ENCODE peak calls at places on chromosomes 11 and 22, in six cellular contexts. O is naive thymus-derived CD8-positive, alpha-beta T cell; J is activated CD4-positive, alpha-beta T cell treated with anti-CD3 and anti-CD28 coated beads, Interleukin-2, amount 50 U/mL, for 48 hours; F is M059J; K is activated B cell treated with CpG ODN at 0.5 μM for 24 hours; G is cardiac fibroblast. M is an unnamed sample.

GRCh38 chr11:16293204-16293681 is 63.1 kb downstream of the SOX6 start:
- DNase-seq in J (no peak), G (no peak), K (no peak), O (no peak), F (no peak), M (no peak)

GRCh38 chr22:27146871-27147591 is 489.6 kb downstream of the MIAT start:
- DNase-seq in G (no peak), F (peak; percentile 89), K (no peak), J (no peak), O (no peak), M (no peak)

GRCh38 chr11:74018331-74019005 is 9.6 kb upstream of the UCP3 start:
- DNase-seq in F (peak; percentile 90), G (peak; percentile 88), J (no peak), O (no peak), K (no peak), M (no peak)

GRCh38 chr11:120236169-120237107 is 3.5 kb upstream of the POU2F3 start:
- DNase-seq in F (peak; percentile 72), J (no peak), K (no peak), G (peak; percentile 20), O (no peak), M (no peak)

GRCh38 chr11:67311051-67311555 is 7.8 kb downstream of the SSH3 start:
- DNase-seq in G (no peak), J (no peak), K (no peak), O (no peak), F (no peak), M (no peak)

GRCh38 chr11:91742155-91742554 is 482.5 kb upstream of the FAT3 start:
- DNase-seq in G (no peak), F (peak; percentile 59), J (no peak), O (no peak), K (no peak), M (no peak)

GRCh38 chr11:106398396-106399074 is 321.1 kb downstream of the AASDHPPT start:
- DNase-seq in F (peak; percentile 62), G (peak; percentile 64), K (no peak), J (no peak), O (no peak), M (no peak)

GRCh38 chr11:126669416-126669815 is 313.9 kb downstream of the ST3GAL4 start:
- DNase-seq in J (no peak), F (peak; percentile 8), O (no peak), G (no peak), K (no peak), M (no peak)

GRCh38 chr11:116336540-116336939 is 436.2 kb downstream of the BUD13 start:
- DNase-seq in K (no peak), O (no peak), F (no peak), J (no peak), G (no peak), M (no peak)

GRCh38 chr11:86101493-86101892 is 32.6 kb upstream of the PICALM start:
- DNase-seq in K (no peak), O (no peak), F (peak; percentile 81), J (no peak), G (peak; percentile 76), M (no peak)

GRCh38 chr11:132064987-132065620 is 694.7 kb downstream of the NTM start:
- DNase-seq in F (peak; percentile 90), G (peak; percentile 100), J (no peak), K (no peak), O (no peak), M (no peak)

GRCh38 chr11:74683279-74683871 is 47.9 kb downstream of the CHRDL2 start:
- DNase-seq in K (no peak), J (peak; percentile 3), F (no peak), G (no peak), O (no peak), M (no peak)

GRCh38 chr11:35986958-35987357 is 43.1 kb downstream of the LDLRAD3 start:
- DNase-seq in K (no peak), J (no peak), F (peak; percentile 49), O (no peak), G (peak; percentile 19), M (no peak)

GRCh38 chr11:9735236-9735635 is 71.4 kb downstream of the SWAP70 start:
- DNase-seq in F (no peak), O (no peak), J (no peak), K (no peak), G (no peak), M (no peak)

GRCh38 chr11:79525257-79525656 is 84.4 kb upstream of the TENM4 start:
- DNase-seq in F (peak; percentile 3), G (no peak), J (no peak), O (no peak), K (no peak), M (no peak)

GRCh38 chr11:1177771-1178090 is 20.0 kb downstream of the MUC5AC start:
- DNase-seq in K (no peak), G (no peak), F (no peak), O (no peak), J (no peak), M (no peak)

GRCh38 chr11:121341609-121342008 is 49.0 kb downstream of the SC5D start:
- DNase-seq in F (no peak), J (no peak), O (no peak), K (no peak), G (no peak), M (no peak)

GRCh38 chr11:75267171-75267970 is 26.8 kb downstream of the TPBGL start:
- DNase-seq in F (no peak), G (no peak), K (no peak), O (no peak), J (no peak), M (no peak)

GRCh38 chr22:20994128-20994901 is 7.6 kb downstream of the THAP7 start:
- DNase-seq in K (no peak), G (no peak), F (no peak), J (no peak), O (no peak), M (no peak)

GRCh38 chr11:78635814-78636506 is 61.3 kb upstream of the NARS2 start:
- DNase-seq in O (no peak), J (no peak), K (no peak), F (no peak), G (no peak), M (no peak)

GRCh38 chr22:39655736-39656285 is 85.3 kb downstream of the CACNA1I start:
- DNase-seq in J (no peak), O (no peak), F (no peak), K (no peak), G (no peak), M (no peak)

GRCh38 chr11:94897330-94897768 is 76.0 kb downstream of the CWC15 start:
- DNase-seq in O (peak; percentile 25), J (peak; percentile 40), F (peak; percentile 56), G (peak; percentile 70), K (no peak), M (peak; percentile 22)

GRCh38 chr11:118334746-118335145 is 7.8 kb downstream of the CD3D start:
- DNase-seq in K (no peak), G (no peak), J (no peak), F (no peak), O (peak; percentile 40), M (no peak)

GRCh38 chr22:19880786-19881569 is 26.3 kb upstream of the GNB1L start:
- DNase-seq in K (no peak), G (peak; percentile 98), O (no peak), J (no peak), F (peak; percentile 95), M (no peak)

GRCh38 chr11:47881145-47881544 is 33.0 kb upstream of the NUP160 start:
- DNase-seq in K (no peak), J (no peak), G (no peak), F (no peak), O (no peak), M (no peak)

GRCh38 chr11:45089251-45089650 is 57.2 kb upstream of the PRDM11 start:
- DNase-seq in G (peak; percentile 98), O (no peak), J (no peak), F (peak; percentile 98), K (no peak), M (no peak)

GRCh38 chr11:111815489-111815888 is 49.3 kb upstream of the PPP2R1B start:
- DNase-seq in O (no peak), J (no peak), K (no peak), G (no peak), F (peak; percentile 74), M (no peak)

GRCh38 chr11:62433553-62434301 is 14.9 kb downstream of the SCGB1A1 start:
- DNase-seq in O (peak; percentile 12), J (no peak), G (no peak), F (peak; percentile 21), K (no peak), M (no peak)

GRCh38 chr22:33023119-33023827 is 34.9 kb downstream of the SYN3 start:
- DNase-seq in F (peak; percentile 63), G (no peak), O (no peak), K (no peak), J (no peak), M (no peak)

GRCh38 chr11:44133335-44133946 is 38.0 kb downstream of the EXT2 start:
- DNase-seq in O (no peak), G (peak; percentile 68), F (peak; percentile 50), J (no peak), K (no peak), M (no peak)

GRCh38 chr11:7592706-7593105 is 78.9 kb downstream of the PPFIBP2 start:
- DNase-seq in G (peak; percentile 52), O (no peak), F (peak; percentile 85), K (no peak), J (no peak), M (no peak)

GRCh38 chr11:12077535-12078280 is 32.7 kb upstream of the MICAL2 start:
- DNase-seq in F (peak; percentile 92), J (no peak), G (peak; percentile 64), O (no peak), K (no peak), M (no peak)

M was measured in naive thymus-derived CD4-positive, alpha-beta T cell.